ENCODE peak calls at places on chromosomes 5 and 9, in nine cellular contexts. One of them, this sample, is unnamed.

GRCh38 chr5:151002250-151002649 is 18.1 kb upstream of the GPX3 start:
- DNase-seq in neural progenitor cell: peak; percentile 46
- DNase-seq in psoas muscle: no peak
- DNase-seq in OCI-LY7: peak; percentile 24
- DNase-seq in aorta: no peak
- DNase-seq in AG04450: no peak
- DNase-seq in colonic mucosa: peak; percentile 30
- DNase-seq in dorsolateral prefrontal cortex: no peak
- DNase-seq in RWPE2: no peak
- DNase-seq in this sample: no peak

GRCh38 chr5:153860482-153860881 is 178.2 kb downstream of the FAM114A2 start:
- DNase-seq in OCI-LY7: no peak
- DNase-seq in AG04450: no peak
- DNase-seq in RWPE2: no peak
- DNase-seq in colonic mucosa: no peak
- DNase-seq in dorsolateral prefrontal cortex: no peak
- DNase-seq in psoas muscle: no peak
- DNase-seq in neural progenitor cell: no peak
- DNase-seq in aorta: no peak
- DNase-seq in this sample: no peak

GRCh38 chr9:36992501-36993316 is 41.4 kb downstream of the PAX5 start:
- DNase-seq in aorta: no peak
- DNase-seq in psoas muscle: no peak
- DNase-seq in OCI-LY7: peak; percentile 42
- DNase-seq in colonic mucosa: no peak
- DNase-seq in neural progenitor cell: no peak
- DNase-seq in AG04450: no peak
- DNase-seq in dorsolateral prefrontal cortex: no peak
- DNase-seq in RWPE2: no peak
- DNase-seq in this sample: no peak

GRCh38 chr5:176934309-176934930 is 35.3 kb upstream of the HK3 start:
- DNase-seq in colonic mucosa: no peak
- DNase-seq in dorsolateral prefrontal cortex: no peak
- DNase-seq in RWPE2: no peak
- DNase-seq in psoas muscle: no peak
- DNase-seq in AG04450: no peak
- DNase-seq in neural progenitor cell: no peak
- DNase-seq in aorta: no peak
- DNase-seq in OCI-LY7: no peak
- DNase-seq in this sample: no peak

GRCh38 chr5:139177809-139178581 is 20.2 kb downstream of the SIL1 start:
- DNase-seq in AG04450: no peak
- DNase-seq in colonic mucosa: peak; percentile 50
- DNase-seq in psoas muscle: peak; percentile 75
- DNase-seq in dorsolateral prefrontal cortex: no peak
- DNase-seq in aorta: peak; percentile 62
- DNase-seq in RWPE2: no peak
- DNase-seq in neural progenitor cell: no peak
- DNase-seq in OCI-LY7: peak; percentile 34
- DNase-seq in this sample: no peak

GRCh38 chr5:58937031-58937681 is 354.3 kb downstream of the RAB3C start:
- DNase-seq in colonic mucosa: no peak
- DNase-seq in OCI-LY7: no peak
- DNase-seq in dorsolateral prefrontal cortex: no peak
- DNase-seq in neural progenitor cell: no peak
- DNase-seq in RWPE2: no peak
- DNase-seq in AG04450: no peak
- DNase-seq in aorta: no peak
- DNase-seq in psoas muscle: no peak
- DNase-seq in this sample: no peak

GRCh38 chr5:171405615-171406014 is 13.8 kb upstream of the FGF18 start:
- DNase-seq in OCI-LY7: peak; percentile 33
- DNase-seq in neural progenitor cell: no peak
- DNase-seq in dorsolateral prefrontal cortex: no peak
- DNase-seq in AG04450: no peak
- DNase-seq in colonic mucosa: no peak
- DNase-seq in psoas muscle: no peak
- DNase-seq in RWPE2: no peak
- DNase-seq in aorta: no peak
- DNase-seq in this sample: no peak

GRCh38 chr9:127423934-127424668 is at the start of gene ZNF79:
- DNase-seq in dorsolateral prefrontal cortex: peak; percentile 94
- DNase-seq in aorta: peak; percentile 96
- DNase-seq in AG04450: peak; percentile 74
- DNase-seq in colonic mucosa: peak; percentile 94
- DNase-seq in psoas muscle: peak; percentile 94
- DNase-seq in OCI-LY7: peak; percentile 89
- DNase-seq in neural progenitor cell: peak; percentile 97
- DNase-seq in RWPE2: peak; percentile 91
- DNase-seq in this sample: peak; percentile 94

GRCh38 chr5:108141676-108142075 is 240.2 kb downstream of the FBXL17 start:
- DNase-seq in neural progenitor cell: no peak
- DNase-seq in OCI-LY7: no peak
- DNase-seq in aorta: no peak
- DNase-seq in psoas muscle: no peak
- DNase-seq in colonic mucosa: no peak
- DNase-seq in AG04450: no peak
- DNase-seq in RWPE2: no peak
- DNase-seq in dorsolateral prefrontal cortex: no peak
- DNase-seq in this sample: no peak

GRCh38 chr9:92896037-92896436 is 18.2 kb upstream of the ZNF484 start:
- DNase-seq in AG04450: no peak
- DNase-seq in colonic mucosa: no peak
- DNase-seq in aorta: no peak
- DNase-seq in neural progenitor cell: no peak
- DNase-seq in psoas muscle: no peak
- DNase-seq in dorsolateral prefrontal cortex: no peak
- DNase-seq in RWPE2: no peak
- DNase-seq in OCI-LY7: no peak
- DNase-seq in this sample: no peak

GRCh38 chr5:151724360-151724759 is 34.1 kb downstream of the ATOX1 start:
- DNase-seq in neural progenitor cell: no peak
- DNase-seq in aorta: no peak
- DNase-seq in dorsolateral prefrontal cortex: no peak
- DNase-seq in AG04450: no peak
- DNase-seq in RWPE2: no peak
- DNase-seq in colonic mucosa: no peak
- DNase-seq in psoas muscle: no peak
- DNase-seq in OCI-LY7: no peak
- DNase-seq in this sample: no peak

GRCh38 chr9:79107911-79108676 is 463.7 kb upstream of the TLE4 start:
- DNase-seq in colonic mucosa: no peak
- DNase-seq in RWPE2: no peak
- DNase-seq in dorsolateral prefrontal cortex: no peak
- DNase-seq in neural progenitor cell: no peak
- DNase-seq in OCI-LY7: no peak
- DNase-seq in AG04450: no peak
- DNase-seq in psoas muscle: no peak
- DNase-seq in aorta: no peak
- DNase-seq in this sample: no peak

GRCh38 chr9:136075881-136076678 is 19.0 kb downstream of the NACC2 start:
- DNase-seq in RWPE2: peak; percentile 59
- DNase-seq in neural progenitor cell: peak; percentile 1
- DNase-seq in aorta: peak; percentile 38
- DNase-seq in AG04450: no peak
- DNase-seq in dorsolateral prefrontal cortex: no peak
- DNase-seq in colonic mucosa: no peak
- DNase-seq in OCI-LY7: no peak
- DNase-seq in psoas muscle: peak; percentile 18
- DNase-seq in this sample: no peak

GRCh38 chr5:179731791-179732411 is 721 bp upstream of the MAML1 start:
- DNase-seq in aorta: peak; percentile 52
- DNase-seq in dorsolateral prefrontal cortex: no peak
- DNase-seq in colonic mucosa: peak; percentile 32
- DNase-seq in RWPE2: no peak
- DNase-seq in AG04450: peak; percentile 60
- DNase-seq in psoas muscle: peak; percentile 37
- DNase-seq in neural progenitor cell: no peak
- DNase-seq in OCI-LY7: no peak
- DNase-seq in this sample: peak; percentile 29

GRCh38 chr5:132321109-132321721 is 27.0 kb downstream of the SLC22A4 start:
- DNase-seq in AG04450: no peak
- DNase-seq in colonic mucosa: no peak
- DNase-seq in dorsolateral prefrontal cortex: no peak
- DNase-seq in aorta: no peak
- DNase-seq in psoas muscle: no peak
- DNase-seq in RWPE2: no peak
- DNase-seq in OCI-LY7: no peak
- DNase-seq in neural progenitor cell: no peak
- DNase-seq in this sample: no peak

GRCh38 chr9:91100878-91101450 is 260.8 kb downstream of the AUH start:
- DNase-seq in OCI-LY7: no peak
- DNase-seq in psoas muscle: peak; percentile 83
- DNase-seq in AG04450: no peak
- DNase-seq in neural progenitor cell: no peak
- DNase-seq in RWPE2: no peak
- DNase-seq in colonic mucosa: no peak
- DNase-seq in dorsolateral prefrontal cortex: no peak
- DNase-seq in aorta: peak; percentile 60
- DNase-seq in this sample: peak; percentile 47

GRCh38 chr9:70428781-70429180 is 14.3 kb upstream of the KLF9 start:
- DNase-seq in aorta: no peak
- DNase-seq in neural progenitor cell: no peak
- DNase-seq in colonic mucosa: no peak
- DNase-seq in AG04450: no peak
- DNase-seq in psoas muscle: no peak
- DNase-seq in dorsolateral prefrontal cortex: no peak
- DNase-seq in OCI-LY7: no peak
- DNase-seq in RWPE2: no peak
- DNase-seq in this sample: no peak

GRCh38 chr5:123220616-123221146 is 131.6 kb downstream of the PRDM6 start:
- DNase-seq in psoas muscle: no peak
- DNase-seq in AG04450: no peak
- DNase-seq in OCI-LY7: no peak
- DNase-seq in RWPE2: no peak
- DNase-seq in aorta: no peak
- DNase-seq in colonic mucosa: no peak
- DNase-seq in neural progenitor cell: peak; percentile 59
- DNase-seq in dorsolateral prefrontal cortex: no peak
- DNase-seq in this sample: no peak

GRCh38 chr5:149157330-149157729 is 16.0 kb downstream of the ABLIM3 start:
- DNase-seq in dorsolateral prefrontal cortex: no peak
- DNase-seq in psoas muscle: no peak
- DNase-seq in RWPE2: no peak
- DNase-seq in OCI-LY7: no peak
- DNase-seq in aorta: no peak
- DNase-seq in AG04450: no peak
- DNase-seq in neural progenitor cell: no peak
- DNase-seq in colonic mucosa: no peak
- DNase-seq in this sample: no peak

GRCh38 chr9:113556877-113557593 is 93.5 kb downstream of the RGS3 start:
- DNase-seq in psoas muscle: no peak
- DNase-seq in colonic mucosa: no peak
- DNase-seq in neural progenitor cell: no peak
- DNase-seq in dorsolateral prefrontal cortex: peak; percentile 12
- DNase-seq in aorta: peak; percentile 7
- DNase-seq in OCI-LY7: no peak
- DNase-seq in AG04450: no peak
- DNase-seq in RWPE2: peak; percentile 11
- DNase-seq in this sample: no peak

GRCh38 chr5:142925795-142926194 is 155.6 kb downstream of the ARHGAP26 start:
- DNase-seq in OCI-LY7: no peak
- DNase-seq in AG04450: peak; percentile 49
- DNase-seq in RWPE2: no peak
- DNase-seq in dorsolateral prefrontal cortex: no peak
- DNase-seq in aorta: no peak
- DNase-seq in colonic mucosa: no peak
- DNase-seq in neural progenitor cell: no peak
- DNase-seq in psoas muscle: no peak
- DNase-seq in this sample: no peak

GRCh38 chr9:95854386-95855015 is 21.0 kb upstream of the ERCC6L2 start:
- DNase-seq in neural progenitor cell: no peak
- DNase-seq in RWPE2: no peak
- DNase-seq in dorsolateral prefrontal cortex: no peak
- DNase-seq in AG04450: peak; percentile 20
- DNase-seq in psoas muscle: no peak
- DNase-seq in aorta: no peak
- DNase-seq in OCI-LY7: no peak
- DNase-seq in colonic mucosa: no peak
- DNase-seq in this sample: no peak

GRCh38 chr9:25557645-25558300 is 120.5 kb downstream of the TUSC1 start:
- DNase-seq in OCI-LY7: no peak
- DNase-seq in colonic mucosa: no peak
- DNase-seq in AG04450: no peak
- DNase-seq in aorta: no peak
- DNase-seq in psoas muscle: no peak
- DNase-seq in neural progenitor cell: no peak
- DNase-seq in dorsolateral prefrontal cortex: no peak
- DNase-seq in RWPE2: no peak
- DNase-seq in this sample: no peak
- H3K27ac ChIP-seq in OCI-LY7: no peak overlapping the region
- H3K27ac ChIP-seq in colonic mucosa: no peak overlapping the region
- H3K27ac ChIP-seq in AG04450: no peak overlapping the region
- H3K27ac ChIP-seq in aorta: no peak overlapping the region
- H3K27ac ChIP-seq in psoas muscle: no peak overlapping the region
- H3K27ac ChIP-seq in neural progenitor cell: no peak overlapping the region
- H3K27ac ChIP-seq in dorsolateral prefrontal cortex: no peak overlapping the region
- H3K27ac ChIP-seq in RWPE2: no peak overlapping the region
- H3K27ac ChIP-seq in this sample: no peak overlapping the region

GRCh38 chr5:68272289-68272688 is 56.7 kb downstream of the PIK3R1 start:
- DNase-seq in RWPE2: no peak
- DNase-seq in AG04450: no peak
- DNase-seq in colonic mucosa: no peak
- DNase-seq in OCI-LY7: peak; percentile 16
- DNase-seq in psoas muscle: no peak
- DNase-seq in aorta: no peak
- DNase-seq in dorsolateral prefrontal cortex: no peak
- DNase-seq in neural progenitor cell: no peak
- DNase-seq in this sample: no peak
- H3K27ac ChIP-seq in RWPE2: no peak overlapping the region
- H3K27ac ChIP-seq in AG04450: no peak overlapping the region
- H3K27ac ChIP-seq in colonic mucosa: no peak overlapping the region
- H3K27ac ChIP-seq in OCI-LY7: no peak overlapping the region
- H3K27ac ChIP-seq in psoas muscle: no peak overlapping the region
- H3K27ac ChIP-seq in aorta: no peak overlapping the region
- H3K27ac ChIP-seq in dorsolateral prefrontal cortex: peak overlapping the region; percentile 32
- H3K27ac ChIP-seq in neural progenitor cell: no peak overlapping the region
- H3K27ac ChIP-seq in this sample: peak overlapping the region; percentile 81

GRCh38 chr5:172881691-172882370 is 47.8 kb downstream of the ERGIC1 start:
- DNase-seq in RWPE2: no peak
- DNase-seq in dorsolateral prefrontal cortex: no peak
- DNase-seq in AG04450: no peak
- DNase-seq in colonic mucosa: no peak
- DNase-seq in aorta: peak; percentile 82
- DNase-seq in neural progenitor cell: no peak
- DNase-seq in OCI-LY7: no peak
- DNase-seq in psoas muscle: no peak
- DNase-seq in this sample: no peak
- H3K27ac ChIP-seq in RWPE2: no peak overlapping the region
- H3K27ac ChIP-seq in dorsolateral prefrontal cortex: peak overlapping the region; percentile 3
- H3K27ac ChIP-seq in AG04450: peak overlapping the region; percentile 31
- H3K27ac ChIP-seq in colonic mucosa: no peak overlapping the region
- H3K27ac ChIP-seq in aorta: peak overlapping the region; percentile 37
- H3K27ac ChIP-seq in neural progenitor cell: no peak overlapping the region
- H3K27ac ChIP-seq in OCI-LY7: no peak overlapping the region
- H3K27ac ChIP-seq in psoas muscle: no peak overlapping the region
- H3K27ac ChIP-seq in this sample: no peak overlapping the region

DNA sequence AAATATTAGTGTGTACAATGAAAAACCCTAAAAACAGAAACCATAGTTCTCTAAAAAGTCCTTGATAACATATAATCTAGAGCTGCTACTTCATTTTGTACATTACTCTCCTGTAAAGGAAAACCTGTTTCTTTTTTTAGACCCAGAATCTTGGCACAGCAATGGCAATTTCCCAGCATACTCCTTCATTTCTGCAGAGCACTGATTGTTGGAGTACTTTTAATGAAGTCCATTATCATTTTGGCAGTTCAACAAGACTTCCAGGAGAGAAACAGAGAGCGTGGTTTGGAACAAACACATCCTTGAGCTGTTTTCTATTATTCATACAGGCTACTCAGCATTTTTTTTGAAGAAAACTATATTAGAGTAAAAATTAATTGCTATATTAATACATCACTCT is 22.7 kb upstream of the MROH2B start:
- DNase-seq in RWPE2: no peak
- DNase-seq in AG04450: no peak
- DNase-seq in colonic mucosa: no peak
- DNase-seq in OCI-LY7: no peak
- DNase-seq in neural progenitor cell: no peak
- DNase-seq in psoas muscle: no peak
- DNase-seq in aorta: no peak
- DNase-seq in dorsolateral prefrontal cortex: no peak
- DNase-seq in this sample: no peak
- H3K27ac ChIP-seq in RWPE2: no peak overlapping the region
- H3K27ac ChIP-seq in AG04450: no peak overlapping the region
- H3K27ac ChIP-seq in colonic mucosa: no peak overlapping the region
- H3K27ac ChIP-seq in OCI-LY7: no peak overlapping the region
- H3K27ac ChIP-seq in neural progenitor cell: no peak overlapping the region
- H3K27ac ChIP-seq in psoas muscle: no peak overlapping the region
- H3K27ac ChIP-seq in aorta: no peak overlapping the region
- H3K27ac ChIP-seq in dorsolateral prefrontal cortex: no peak overlapping the region
- H3K27ac ChIP-seq in this sample: no peak overlapping the region

This sample was measured in uterus.